ENCODE peak calls at places on chromosomes 4 and X, in four cellular contexts. K is HFFc6, T is coronary artery, O is PC-3. I is an unnamed sample.

GRCh38 chrX:106917830-106918500 is 2.2 kb upstream of the CLDN2 start:
- DNase-seq in K (peak; percentile 34), T (no peak), O (peak; percentile 95), I (no peak)

GRCh38 chr4:153759407-153760226 is at the start of gene RNF175:
- DNase-seq in K (no peak), T (no peak), O (no peak), I (no peak)

GRCh38 chrX:53605004-53605403 is 81.5 kb downstream of the HUWE1 start:
- DNase-seq in K (no peak), T (no peak), O (peak; percentile 5), I (no peak)

GRCh38 chrX:50609796-50610195 is 139.2 kb upstream of the DGKK start:
- DNase-seq in K (no peak), T (no peak), O (no peak), I (no peak)

GRCh38 chr4:26613735-26614134 is 29.9 kb downstream of the TBC1D19 start:
- DNase-seq in K (no peak), T (no peak), O (no peak), I (no peak)

GRCh38 chrX:115632455-115632854 is 71.5 kb downstream of the PLS3 start:
- DNase-seq in K (peak; percentile 53), T (no peak), O (peak; percentile 89), I (no peak)

GRCh38 chrX:9062621-9063020 is 28.7 kb upstream of the FAM9B start:
- DNase-seq in K (no peak), T (no peak), O (no peak), I (no peak)

GRCh38 chr4:169136330-169136729 is 126.3 kb upstream of the CBR4 start:
- DNase-seq in K (no peak), T (no peak), O (no peak), I (no peak)

GRCh38 chr4:78710536-78710935 is 65.6 kb upstream of the BMP2K start:
- DNase-seq in K (peak; percentile 72), T (no peak), O (peak; percentile 91), I (no peak)

GRCh38 chr4:77797239-77797638 is 21.9 kb downstream of the CNOT6L start:
- DNase-seq in K (no peak), T (no peak), O (peak; percentile 19), I (no peak)

GRCh38 chr4:119501740-119502139 is 126.9 kb downstream of the PDE5A start:
- DNase-seq in K (no peak), T (no peak), O (no peak), I (no peak)

GRCh38 chr4:185305979-185306442 is 89.7 kb downstream of the LRP2BP start:
- DNase-seq in K (peak; percentile 99), T (no peak), O (peak; percentile 95), I (no peak)

GRCh38 chr4:81715335-81715734 is 243.6 kb upstream of the RASGEF1B start:
- DNase-seq in K (no peak), T (no peak), O (no peak), I (no peak)

GRCh38 chr4:71553605-71554004 is 214.8 kb downstream of the SLC4A4 start:
- DNase-seq in K (peak; percentile 46), T (no peak), O (peak; percentile 64), I (no peak)

DNA sequence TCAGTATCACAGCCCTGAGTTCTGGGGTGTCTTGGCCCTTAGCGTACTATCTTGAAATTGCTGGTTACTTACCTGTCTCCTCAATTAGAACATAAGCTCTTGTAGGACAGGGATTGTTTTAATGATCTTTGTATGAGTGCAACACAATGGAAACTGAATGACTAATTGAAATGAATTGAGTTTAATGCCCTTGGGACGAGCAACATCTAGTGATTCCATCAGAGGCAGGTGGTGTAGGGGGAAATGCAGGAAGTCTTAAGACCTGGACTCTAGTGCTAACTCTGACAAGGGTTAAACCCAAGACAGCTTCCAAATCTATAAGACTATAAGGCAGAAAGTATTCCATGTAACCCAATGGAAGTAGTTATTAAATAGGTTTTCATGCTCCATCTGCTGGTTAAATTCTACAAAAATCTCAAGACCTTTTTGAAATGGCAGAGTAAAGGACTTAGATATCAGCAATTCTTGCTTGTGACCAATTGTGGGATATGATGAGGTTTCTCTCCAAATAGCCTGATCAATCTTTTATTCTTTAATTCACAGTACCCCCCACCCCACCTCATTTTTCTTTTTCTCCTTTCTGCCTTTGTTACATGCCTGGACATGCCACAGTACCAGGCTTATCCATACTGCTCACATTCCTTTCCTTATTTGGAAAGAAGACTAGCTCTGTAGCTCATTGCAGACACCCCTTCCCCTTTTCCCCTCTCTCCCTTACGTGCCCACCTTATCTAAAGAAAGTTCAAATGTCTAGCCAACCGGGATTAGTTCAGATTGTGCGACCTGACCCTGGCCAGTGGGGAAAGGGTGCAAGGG is 340.8 kb downstream of the PAPSS1 start:
- DNase-seq in K (peak; percentile 54), T (no peak), O (peak; percentile 4), I (no peak)
- TF ChIP-seq CTCF in K (peak; percentile 73), T (no peak), O (peak; percentile 14), I (no peak)

GRCh38 chr4:91359714-91360051 is 944.1 kb upstream of the GRID2 start:
- DNase-seq in K (no peak), T (no peak), O (no peak), I (no peak)
- TF ChIP-seq CTCF in K (no peak), T (no peak), O (no peak), I (no peak)

GRCh38 chr4:173535932-173536331 is 5.9 kb upstream of the HAND2 start:
- DNase-seq in K (no peak), T (no peak), O (no peak), I (no peak)

GRCh38 chr4:173538148-173538902 is 8.3 kb upstream of the HAND2 start:
- DNase-seq in K (no peak), T (no peak), O (no peak), I (no peak)

GRCh38 chr4:173535165-173535737 is 5.2 kb upstream of the HAND2 start:
- DNase-seq in K (no peak), T (no peak), O (no peak), I (no peak)

GRCh38 chr4:173537628-173538147 is 7.7 kb upstream of the HAND2 start:
- DNase-seq in K (no peak), T (no peak), O (no peak), I (no peak)

GRCh38 chr4:173536808-173537429 is 6.9 kb upstream of the HAND2 start:
- DNase-seq in K (no peak), T (no peak), O (peak; percentile 31), I (no peak)
- TF ChIP-seq CTCF in K (peak; percentile 21), T (no peak), O (peak; percentile 43), I (peak; percentile 27)

GRCh38 chr4:48708610-48709009 is 71.5 kb downstream of the FRYL start:
- DNase-seq in K (no peak), T (no peak), O (no peak), I (no peak)
- TF ChIP-seq CTCF in K (no peak), T (no peak), O (no peak), I (no peak)

GRCh38 chr4:4666693-4667642 is 125.1 kb upstream of the STX18 start:
- DNase-seq in K (peak; percentile 33), T (no peak), O (no peak), I (no peak)
- TF ChIP-seq CTCF in K (no peak), T (no peak), O (no peak), I (no peak)

I was measured in GM12864.